ENCODE peak calls at places on chromosomes 7 and 10, in four cellular contexts. One of them, this sample, is unnamed.
A peak's percentile ranks its signal among the peaks of the same experiment; 100 is the strongest.

GRCh38 chr7:28329616-28330373 is 82.5 kb upstream of the CREB5 start:
- DNase-seq in fibroblast of pulmonary artery: peak; percentile 37
- DNase-seq in tibial nerve: no peak
- DNase-seq in fibroblast of mammary gland: peak; percentile 73
- DNase-seq in this sample: no peak

GRCh38 chr10:72276421-72277339 is 3.0 kb downstream of the DDIT4 start:
- DNase-seq in fibroblast of pulmonary artery: peak; percentile 95
- DNase-seq in tibial nerve: no peak
- DNase-seq in fibroblast of mammary gland: peak; percentile 87
- DNase-seq in this sample: peak; percentile 80

GRCh38 chr7:158343936-158344455 is 243.6 kb downstream of the PTPRN2 start:
- DNase-seq in fibroblast of pulmonary artery: no peak
- DNase-seq in tibial nerve: no peak
- DNase-seq in fibroblast of mammary gland: no peak
- DNase-seq in this sample: no peak

GRCh38 chr10:28930520-28931495 is 253.5 kb downstream of the BAMBI start:
- DNase-seq in fibroblast of pulmonary artery: no peak
- DNase-seq in tibial nerve: no peak
- DNase-seq in fibroblast of mammary gland: no peak
- DNase-seq in this sample: no peak

GRCh38 chr7:45130910-45131309 is 19.4 kb upstream of the TBRG4 start:
- DNase-seq in fibroblast of pulmonary artery: no peak
- DNase-seq in tibial nerve: no peak
- DNase-seq in fibroblast of mammary gland: no peak
- DNase-seq in this sample: no peak

GRCh38 chr7:23373151-23374004 is 74.2 kb downstream of the MALSU1 start:
- DNase-seq in fibroblast of pulmonary artery: peak; percentile 47
- DNase-seq in tibial nerve: no peak
- DNase-seq in fibroblast of mammary gland: peak; percentile 66
- DNase-seq in this sample: no peak

GRCh38 chr7:32500922-32501341 is 5.6 kb downstream of the AVL9 start:
- DNase-seq in fibroblast of pulmonary artery: peak; percentile 58
- DNase-seq in tibial nerve: no peak
- DNase-seq in fibroblast of mammary gland: peak; percentile 78
- DNase-seq in this sample: peak; percentile 27

GRCh38 chr7:147081117-147081516 is 964.5 kb downstream of the CNTNAP2 start:
- DNase-seq in fibroblast of pulmonary artery: no peak
- DNase-seq in tibial nerve: no peak
- DNase-seq in fibroblast of mammary gland: no peak
- DNase-seq in this sample: no peak

GRCh38 chr10:58651040-58651439 is 138.4 kb downstream of the BICC1 start:
- DNase-seq in fibroblast of pulmonary artery: peak; percentile 82
- DNase-seq in tibial nerve: peak; percentile 15
- DNase-seq in fibroblast of mammary gland: peak; percentile 71
- DNase-seq in this sample: no peak

GRCh38 chr10:60896033-60896432 is 48.0 kb downstream of the RHOBTB1 start:
- DNase-seq in fibroblast of pulmonary artery: peak; percentile 65
- DNase-seq in tibial nerve: no peak
- DNase-seq in fibroblast of mammary gland: peak; percentile 9
- DNase-seq in this sample: no peak

GRCh38 chr7:77940647-77941046 is 142.1 kb downstream of the PHTF2 start:
- DNase-seq in fibroblast of pulmonary artery: peak; percentile 65
- DNase-seq in tibial nerve: no peak
- DNase-seq in fibroblast of mammary gland: peak; percentile 46
- DNase-seq in this sample: peak; percentile 41

GRCh38 chr7:135188298-135188984 is 17.9 kb upstream of the CYREN start:
- DNase-seq in fibroblast of pulmonary artery: no peak
- DNase-seq in tibial nerve: no peak
- DNase-seq in fibroblast of mammary gland: peak; percentile 64
- DNase-seq in this sample: peak; percentile 78

GRCh38 chr7:141128931-141129330 is 55.1 kb downstream of the TMEM178B start:
- DNase-seq in fibroblast of pulmonary artery: no peak
- DNase-seq in tibial nerve: no peak
- DNase-seq in fibroblast of mammary gland: no peak
- DNase-seq in this sample: no peak

GRCh38 chr10:80699602-80700039 is 161.9 kb downstream of the SH2D4B start:
- DNase-seq in fibroblast of pulmonary artery: peak; percentile 72
- DNase-seq in tibial nerve: peak; percentile 61
- DNase-seq in fibroblast of mammary gland: peak; percentile 55
- DNase-seq in this sample: peak; percentile 70

GRCh38 chr7:35286986-35287385 is 33.1 kb upstream of the TBX20 start:
- DNase-seq in fibroblast of pulmonary artery: peak; percentile 52
- DNase-seq in tibial nerve: no peak
- DNase-seq in fibroblast of mammary gland: no peak
- DNase-seq in this sample: no peak

GRCh38 chr10:91604462-91604935 is 28.4 kb downstream of the PPP1R3C start:
- DNase-seq in fibroblast of pulmonary artery: peak; percentile 38
- DNase-seq in tibial nerve: no peak
- DNase-seq in fibroblast of mammary gland: no peak
- DNase-seq in this sample: no peak

GRCh38 chr7:149856583-149856982 is 17.2 kb upstream of the ATP6V0E2 start:
- DNase-seq in fibroblast of pulmonary artery: no peak
- DNase-seq in tibial nerve: no peak
- DNase-seq in fibroblast of mammary gland: no peak
- DNase-seq in this sample: peak; percentile 37

GRCh38 chr10:132001238-132001977 is 19.7 kb upstream of the BNIP3 start:
- DNase-seq in fibroblast of pulmonary artery: peak; percentile 56
- DNase-seq in tibial nerve: no peak
- DNase-seq in fibroblast of mammary gland: peak; percentile 72
- DNase-seq in this sample: peak; percentile 42
- TF ChIP-seq CTCF in fibroblast of pulmonary artery: peak; percentile 8
- TF ChIP-seq CTCF in tibial nerve: no peak
- TF ChIP-seq CTCF in fibroblast of mammary gland: peak; percentile 7
- TF ChIP-seq CTCF in this sample: peak; percentile 36

GRCh38 chr10:69425513-69426298 is 9.0 kb upstream of the TACR2 start:
- DNase-seq in fibroblast of pulmonary artery: no peak
- DNase-seq in tibial nerve: no peak
- DNase-seq in fibroblast of mammary gland: no peak
- DNase-seq in this sample: peak; percentile 87

GRCh38 chr10:69422676-69423075 is 6.0 kb upstream of the TACR2 start:
- DNase-seq in fibroblast of pulmonary artery: no peak
- DNase-seq in tibial nerve: no peak
- DNase-seq in fibroblast of mammary gland: no peak
- DNase-seq in this sample: no peak

GRCh38 chr10:69426376-69426727 is 9.6 kb upstream of the TACR2 start:
- DNase-seq in fibroblast of pulmonary artery: no peak
- DNase-seq in tibial nerve: no peak
- DNase-seq in fibroblast of mammary gland: no peak
- DNase-seq in this sample: no peak

GRCh38 chr10:69428138-69428537 is 11.4 kb upstream of the TACR2 start:
- DNase-seq in fibroblast of pulmonary artery: no peak
- DNase-seq in tibial nerve: no peak
- DNase-seq in fibroblast of mammary gland: no peak
- DNase-seq in this sample: no peak

DNA sequence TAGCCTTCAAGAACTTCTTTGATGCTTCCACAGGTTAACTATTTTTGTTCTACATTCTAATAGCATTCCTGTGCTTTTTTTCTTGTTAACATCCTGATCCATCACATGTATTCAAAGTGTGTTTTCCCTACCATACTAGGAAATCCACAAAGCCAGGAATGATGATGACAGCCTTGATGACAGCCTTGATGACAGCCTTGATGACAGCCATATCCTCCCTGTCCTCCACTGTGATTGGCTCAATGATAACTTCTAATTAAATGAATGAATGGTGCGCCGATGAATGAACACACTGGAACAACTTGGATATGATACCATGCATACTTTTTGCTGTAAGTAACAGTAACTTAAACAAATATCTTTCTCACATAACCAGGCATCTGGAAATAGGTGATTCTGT is 8.3 kb upstream of the TACR2 start:
- DNase-seq in fibroblast of pulmonary artery: no peak
- DNase-seq in tibial nerve: no peak
- DNase-seq in fibroblast of mammary gland: no peak
- DNase-seq in this sample: no peak
- TF ChIP-seq CTCF in fibroblast of pulmonary artery: no peak
- TF ChIP-seq CTCF in tibial nerve: no peak
- TF ChIP-seq CTCF in fibroblast of mammary gland: no peak
- TF ChIP-seq CTCF in this sample: no peak

GRCh38 chr7:6106140-6106904 is 75.1 kb downstream of the ANKRD61 start:
- DNase-seq in fibroblast of pulmonary artery: peak; percentile 59
- DNase-seq in tibial nerve: no peak
- DNase-seq in fibroblast of mammary gland: peak; percentile 60
- DNase-seq in this sample: peak; percentile 50
- TF ChIP-seq CTCF in fibroblast of pulmonary artery: peak; percentile 28
- TF ChIP-seq CTCF in tibial nerve: peak; percentile 13
- TF ChIP-seq CTCF in fibroblast of mammary gland: peak; percentile 39
- TF ChIP-seq CTCF in this sample: peak; percentile 21

DNA sequence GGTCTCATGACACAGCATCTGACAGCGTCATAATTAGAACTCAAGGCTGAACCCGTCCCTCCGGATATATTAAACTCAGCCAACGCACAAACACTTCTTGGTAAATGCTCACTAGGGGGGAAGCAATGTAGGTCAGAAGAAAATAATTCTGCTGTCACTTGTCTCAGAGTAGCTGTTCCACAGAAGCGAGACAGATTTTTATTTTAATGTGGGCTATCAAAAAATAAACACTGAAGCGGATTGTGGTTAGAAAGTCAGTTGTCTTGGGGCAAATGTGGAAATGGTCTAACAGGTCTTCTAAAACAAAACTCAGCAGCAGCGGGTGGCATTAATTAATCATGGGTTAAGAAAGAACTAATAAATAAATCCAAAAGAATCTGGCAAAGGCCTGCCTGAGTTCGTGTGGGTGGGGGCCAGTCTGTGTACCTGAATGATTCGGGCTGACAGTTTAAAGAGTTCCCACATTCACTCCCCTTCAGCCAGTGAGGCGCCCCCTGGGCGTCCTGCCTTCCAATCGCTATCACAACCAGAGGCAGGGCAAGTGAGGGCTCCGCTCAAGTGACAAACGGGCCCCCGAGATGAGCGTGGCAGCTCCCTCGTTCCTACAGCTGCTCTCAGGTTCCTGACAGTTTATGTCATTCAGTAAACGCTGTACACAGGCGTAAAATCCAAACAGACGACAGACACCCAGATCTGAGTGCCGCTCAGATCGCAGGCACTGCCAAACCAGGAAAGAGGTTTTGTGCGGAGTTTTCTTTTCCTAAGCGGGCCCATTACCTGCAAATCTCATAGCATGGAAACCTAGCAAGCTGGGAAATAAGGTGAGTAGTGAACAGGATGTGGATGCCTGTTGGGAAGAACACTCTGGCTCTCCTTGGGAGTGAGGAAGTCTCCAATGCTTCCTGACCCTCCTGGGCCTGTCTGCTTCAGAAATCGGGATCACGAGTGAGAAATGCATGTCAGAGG is 52.9 kb downstream of the NRAP start:
- DNase-seq in fibroblast of pulmonary artery: no peak
- DNase-seq in tibial nerve: no peak
- DNase-seq in fibroblast of mammary gland: no peak
- DNase-seq in this sample: no peak
- TF ChIP-seq CTCF in fibroblast of pulmonary artery: no peak
- TF ChIP-seq CTCF in tibial nerve: no peak
- TF ChIP-seq CTCF in fibroblast of mammary gland: no peak
- TF ChIP-seq CTCF in this sample: no peak

DNA sequence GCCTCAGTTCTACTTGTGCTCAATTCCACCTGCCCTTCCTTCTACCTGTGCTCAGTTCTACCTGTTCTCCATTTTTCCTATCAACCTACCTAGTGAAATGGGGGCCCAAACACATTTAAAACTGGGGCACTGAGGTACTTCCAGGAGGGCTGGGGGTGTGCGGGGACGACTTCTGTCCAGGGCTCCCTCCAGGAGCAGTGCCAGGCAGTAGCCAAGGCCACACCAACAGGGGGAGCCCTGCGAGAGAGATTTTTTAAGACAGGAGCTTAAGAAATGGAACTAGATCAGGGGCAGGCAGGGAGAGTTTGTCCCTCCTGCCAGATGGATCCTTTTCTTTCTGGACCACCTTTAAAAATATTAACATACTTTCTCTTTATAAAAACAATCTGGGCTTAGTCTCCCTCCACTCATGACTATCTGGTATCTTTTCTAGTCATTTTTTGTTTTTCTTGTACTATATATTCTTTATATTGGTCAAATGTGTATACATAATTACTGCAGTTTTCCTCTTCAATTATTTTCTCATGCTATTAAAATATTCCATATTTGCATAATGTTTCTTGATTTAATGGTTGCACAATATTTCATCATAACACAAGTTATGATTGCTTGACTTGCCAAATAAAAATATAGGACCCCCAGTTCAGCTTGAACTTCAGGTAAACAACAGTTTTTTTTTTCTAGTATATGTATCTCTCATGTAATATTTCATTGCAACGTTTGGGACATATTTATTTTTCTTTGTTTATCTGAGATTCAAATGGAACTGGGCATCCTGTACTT is 47.3 kb upstream of the INSYN2A start:
- DNase-seq in fibroblast of pulmonary artery: peak; percentile 49
- DNase-seq in tibial nerve: no peak
- DNase-seq in fibroblast of mammary gland: peak; percentile 36
- DNase-seq in this sample: peak; percentile 47
- TF ChIP-seq CTCF in fibroblast of pulmonary artery: peak; percentile 72
- TF ChIP-seq CTCF in tibial nerve: no peak
- TF ChIP-seq CTCF in fibroblast of mammary gland: peak; percentile 62
- TF ChIP-seq CTCF in this sample: peak; percentile 68

GRCh38 chr10:83922246-83922860 is 217.0 kb upstream of the GHITM start:
- DNase-seq in fibroblast of pulmonary artery: no peak
- DNase-seq in tibial nerve: no peak
- DNase-seq in fibroblast of mammary gland: no peak
- DNase-seq in this sample: no peak

GRCh38 chr10:83915801-83916200 is 223.5 kb upstream of the GHITM start:
- DNase-seq in fibroblast of pulmonary artery: no peak
- DNase-seq in tibial nerve: no peak
- DNase-seq in fibroblast of mammary gland: no peak
- DNase-seq in this sample: no peak

GRCh38 chr10:83919187-83919586 is 220.1 kb upstream of the GHITM start:
- DNase-seq in fibroblast of pulmonary artery: no peak
- DNase-seq in tibial nerve: no peak
- DNase-seq in fibroblast of mammary gland: no peak
- DNase-seq in this sample: no peak

GRCh38 chr10:83917519-83918506 is 221.5 kb upstream of the GHITM start:
- DNase-seq in fibroblast of pulmonary artery: no peak
- DNase-seq in tibial nerve: no peak
- DNase-seq in fibroblast of mammary gland: no peak
- DNase-seq in this sample: peak; percentile 6
- TF ChIP-seq CTCF in fibroblast of pulmonary artery: no peak
- TF ChIP-seq CTCF in tibial nerve: no peak
- TF ChIP-seq CTCF in fibroblast of mammary gland: no peak
- TF ChIP-seq CTCF in this sample: peak; percentile 16

DNA sequence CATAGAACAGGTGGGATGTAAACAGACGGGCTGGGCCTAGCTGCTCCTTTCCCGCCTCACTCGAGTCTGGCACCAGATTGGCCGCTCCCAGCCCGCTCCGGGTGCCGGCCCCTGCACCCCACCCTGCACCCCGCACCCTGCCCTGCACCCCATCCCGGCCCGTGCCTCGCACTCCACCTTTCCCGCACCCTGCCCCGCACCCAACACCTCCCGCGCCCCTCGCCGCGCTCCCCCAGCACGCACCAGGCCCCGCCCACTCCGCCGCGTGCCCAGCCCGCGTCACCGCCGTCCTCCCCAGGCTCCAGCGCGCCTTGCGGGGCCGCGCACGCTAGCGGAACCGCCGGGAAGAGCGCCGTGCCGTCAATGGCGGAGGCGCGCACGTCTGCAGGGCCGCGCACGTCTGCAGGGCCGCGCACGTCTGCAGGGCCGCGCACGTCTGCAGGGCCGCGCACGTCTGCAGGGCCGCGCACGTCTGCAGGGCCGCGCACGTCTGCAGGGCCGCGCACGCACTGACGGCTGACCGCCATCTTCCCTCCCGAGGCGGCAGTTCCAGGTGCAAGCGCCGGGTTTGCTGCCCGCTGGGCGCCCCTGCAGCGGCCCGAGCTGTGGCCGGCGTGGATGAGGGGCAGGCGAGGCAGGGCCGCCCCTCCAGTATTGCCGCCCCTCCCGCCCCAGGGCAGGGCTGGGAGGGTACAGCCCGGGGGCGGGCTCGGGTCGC is at the start of gene UBE3C:
- DNase-seq in fibroblast of pulmonary artery: peak; percentile 93
- DNase-seq in tibial nerve: peak; percentile 69
- DNase-seq in fibroblast of mammary gland: peak; percentile 85
- DNase-seq in this sample: peak; percentile 95
- TF ChIP-seq CTCF in fibroblast of pulmonary artery: no peak
- TF ChIP-seq CTCF in tibial nerve: peak; percentile 38
- TF ChIP-seq CTCF in fibroblast of mammary gland: no peak
- TF ChIP-seq CTCF in this sample: no peak